ENCODE peak calls at places on chromosomes 12 and 14, in eight cellular contexts. R, L, P, M, W, O, D and X are unnamed samples.

GRCh38 chr14:64910847-64911495 is 3.3 kb upstream of the CHURC1 start:
- DNase-seq in P (no peak), D (no peak), R (no peak), W (peak), O (peak), M (peak), L (no peak), X (no peak)

GRCh38 chr12:20474443-20474842 is 106.1 kb downstream of the PDE3A start:
- DNase-seq in O (no peak), W (no peak), R (no peak), D (no peak), L (no peak), P (no peak), M (no peak), X (peak)

GRCh38 chr14:69708586-69709169 is 58.3 kb upstream of the SRSF5 start:
- DNase-seq in P (peak), L (peak), W (no peak), O (no peak), R (peak), D (no peak), M (peak), X (no peak)

GRCh38 chr14:90091393-90091792 is 29.6 kb downstream of the KCNK13 start:
- DNase-seq in D (no peak), O (peak), R (no peak), P (no peak), M (no peak), L (no peak), W (no peak), X (no peak)

GRCh38 chr14:89912667-89913211 is 41.8 kb downstream of the EFCAB11 start:
- DNase-seq in P (no peak), L (no peak), R (no peak), W (peak), M (peak), O (peak), D (no peak), X (no peak)

GRCh38 chr14:104005489-104005888 is 63.2 kb upstream of the RD3L start:
- DNase-seq in O (no peak), D (no peak), W (no peak), P (no peak), L (no peak), M (no peak), R (no peak), X (no peak)

GRCh38 chr12:129186952-129187351 is 333.7 kb downstream of the GLT1D1 start:
- DNase-seq in R (no peak), W (no peak), P (no peak), D (no peak), O (no peak), M (no peak), L (no peak), X (peak)

GRCh38 chr12:91127296-91127695 is 16.0 kb upstream of the LUM start:
- DNase-seq in D (no peak), L (no peak), M (no peak), P (no peak), O (no peak), W (no peak), R (no peak), X (no peak)

GRCh38 chr12:124774054-124774461 is 89.6 kb downstream of the SCARB1 start:
- DNase-seq in W (no peak), D (no peak), P (no peak), L (peak), M (no peak), R (no peak), O (peak), X (no peak)

GRCh38 chr12:109734219-109735000 is 20.8 kb downstream of the FAM222A start:
- DNase-seq in P (peak), W (no peak), D (peak), O (no peak), R (no peak), L (no peak), M (no peak), X (no peak)

GRCh38 chr12:27733052-27733656 is 22.5 kb downstream of the MRPS35 start:
- DNase-seq in R (no peak), L (peak), M (peak), W (peak), P (peak), O (no peak), D (peak), X (no peak)

GRCh38 chr12:108622425-108622824 is 11.3 kb downstream of the SELPLG start:
- DNase-seq in M (no peak), O (peak), D (no peak), R (no peak), P (no peak), L (no peak), W (no peak), X (no peak)

GRCh38 chr14:67416085-67416484 is 4.1 kb upstream of the PLEK2 start:
- DNase-seq in P (no peak), M (no peak), R (no peak), O (no peak), D (peak), L (no peak), W (no peak), X (no peak)

GRCh38 chr14:43003845-43004244 is 1397.2 kb downstream of the LRFN5 start:
- DNase-seq in R (no peak), W (no peak), L (no peak), D (no peak), O (no peak), M (peak), P (no peak), X (peak)

GRCh38 chr14:98014851-98015615 is 1217.9 kb downstream of the VRK1 start:
- DNase-seq in D (no peak), R (no peak), M (no peak), W (no peak), O (no peak), L (no peak), P (no peak), X (no peak)

GRCh38 chr12:51009038-51009437 is 17.1 kb downstream of the SLC11A2 start:
- DNase-seq in D (peak), R (peak), P (no peak), M (no peak), L (peak), O (peak), W (no peak), X (no peak)

GRCh38 chr14:55581011-55581806 is 1.2 kb downstream of the KTN1 start:
- DNase-seq in L (peak), O (peak), M (peak), D (peak), R (peak), W (peak), P (peak), X (peak)

GRCh38 chr12:107101651-107102050 is 8.3 kb upstream of the CRY1 start:
- DNase-seq in W (no peak), M (no peak), O (no peak), D (no peak), R (no peak), L (no peak), P (no peak), X (no peak)